ENCODE peak calls at places on chromosomes 2 and 18, in ten cellular contexts. V, N, K, G, U, Y, X, J, I and L are unnamed samples.

GRCh38 chr18:9475643-9476580 is 599 bp downstream of the RALBP1 start:
- DNase-seq in N (no peak), J (peak), I (peak), X (peak), U (no peak), Y (no peak), K (no peak), V (no peak), G (peak), L (no peak)

GRCh38 chr2:25851740-25852503 is 26.4 kb downstream of the ASXL2 start:
- DNase-seq in X (peak), I (peak), G (peak), Y (no peak), V (peak), N (no peak), J (peak), K (peak), U (peak), L (peak)

GRCh38 chr2:46001741-46002506 is 295.3 kb upstream of the EPAS1 start:
- DNase-seq in V (no peak), Y (no peak), N (no peak), K (no peak), G (no peak), X (peak), I (peak), U (no peak), J (no peak), L (no peak)

GRCh38 chr2:136206613-136207012 is 88.7 kb upstream of the CXCR4 start:
- DNase-seq in X (no peak), G (no peak), K (peak), Y (no peak), I (no peak), J (no peak), N (peak), V (no peak), U (peak), L (no peak)

GRCh38 chr2:113886479-113887383 is 3.2 kb upstream of the ACTR3 start:
- DNase-seq in K (peak), I (peak), U (peak), X (peak), Y (peak), V (peak), J (peak), G (peak), N (no peak), L (no peak)

GRCh38 chr18:61292280-61292679 is 41.0 kb upstream of the CDH20 start:
- DNase-seq in Y (no peak), U (no peak), X (no peak), J (no peak), K (no peak), N (no peak), I (no peak), G (no peak), V (no peak), L (no peak)

GRCh38 chr2:42117923-42118758 is 51.0 kb upstream of the EML4 start:
- DNase-seq in Y (no peak), I (peak), J (peak), V (peak), K (peak), U (no peak), X (peak), G (peak), N (no peak), L (peak)

GRCh38 chr2:20617081-20617575 is 33.8 kb downstream of the HS1BP3 start:
- DNase-seq in N (no peak), K (no peak), J (no peak), U (no peak), V (no peak), G (no peak), I (no peak), X (no peak), Y (peak), L (no peak)

GRCh38 chr18:26549103-26549485 is 741 bp upstream of the KCTD1 start:
- DNase-seq in Y (peak), I (peak), K (peak), J (peak), X (peak), N (no peak), G (peak), V (no peak), U (peak), L (no peak)

GRCh38 chr2:216113572-216113971 is 4.4 kb downstream of the XRCC5 start:
- DNase-seq in G (no peak), N (no peak), I (no peak), K (peak), J (no peak), Y (no peak), V (no peak), X (peak), U (no peak), L (no peak)